ENCODE peak calls at places on chromosomes 7 and 10, in five cellular contexts. C is left lobe of liver; T is activated naive CD4-positive, alpha-beta T cell; F is ELR; Q is H1. V is an unnamed sample.

GRCh38 chr10:131650169-131650705 is 250.6 kb upstream of the PPP2R2D start:
- DNase-seq in C (no peak), T (no peak), F (no peak), Q (no peak), V (no peak)

GRCh38 chr7:148142660-148143248 is 447.8 kb upstream of the C7orf33 start:
- DNase-seq in C (no peak), T (no peak), F (peak; percentile 39), Q (no peak), V (peak; percentile 51)

GRCh38 chr10:103610921-103611511 is 117.5 kb downstream of the NEURL1 start:
- DNase-seq in C (no peak), T (no peak), F (no peak), Q (no peak), V (no peak)

GRCh38 chr7:40356312-40356711 is 221.5 kb downstream of the SUGCT start:
- DNase-seq in C (no peak), T (no peak), F (peak; percentile 10), Q (no peak), V (no peak)

GRCh38 chr7:88289505-88290129 is 17.1 kb downstream of the STEAP4 start:
- DNase-seq in C (no peak), T (no peak), F (no peak), Q (no peak), V (peak; percentile 84)

GRCh38 chr7:16094651-16095050 is 326.7 kb downstream of the CRPPA start:
- DNase-seq in C (no peak), T (no peak), F (no peak), Q (no peak), V (no peak)

GRCh38 chr7:38222481-38223096 is 44.5 kb downstream of the STARD3NL start:
- DNase-seq in C (no peak), T (no peak), F (peak; percentile 70), Q (no peak), V (peak; percentile 73)

GRCh38 chr10:132740542-132741066 is 45.3 kb downstream of the NKX6-2 start:
- DNase-seq in C (no peak), T (no peak), F (no peak), Q (no peak), V (peak; percentile 2)

GRCh38 chr7:80660939-80661338 is 22.5 kb downstream of the CD36 start:
- DNase-seq in C (no peak), T (no peak), F (no peak), Q (no peak), V (no peak)

GRCh38 chr7:5672468-5672867 is 109.0 kb downstream of the RNF216 start:
- DNase-seq in C (no peak), T (no peak), F (no peak), Q (no peak), V (no peak)

GRCh38 chr10:2477154-2477553 is 590.2 kb upstream of the PFKP start:
- DNase-seq in C (no peak), T (no peak), F (no peak), Q (peak; percentile 82), V (no peak)

GRCh38 chr7:891291-891690 is 14.9 kb downstream of the GET4 start:
- DNase-seq in C (no peak), T (no peak), F (no peak), Q (no peak), V (no peak)

GRCh38 chr7:105741993-105742392 is 134.4 kb downstream of the ATXN7L1 start:
- DNase-seq in C (no peak), T (no peak), F (no peak), Q (no peak), V (no peak)

GRCh38 chr7:44537442-44537841 is 3.7 kb downstream of the NPC1L1 start:
- DNase-seq in C (no peak), T (no peak), F (no peak), Q (no peak), V (no peak)

GRCh38 chr10:69867699-69868558 is 66.2 kb downstream of the COL13A1 start:
- DNase-seq in C (no peak), T (no peak), F (no peak), Q (peak; percentile 78), V (no peak)

GRCh38 chr10:119216137-119216536 is 8.8 kb downstream of the GRK5 start:
- DNase-seq in C (no peak), T (no peak), F (no peak), Q (no peak), V (no peak)

GRCh38 chr10:69797959-69798358 is 3.7 kb upstream of the COL13A1 start:
- DNase-seq in C (no peak), T (no peak), F (peak; percentile 75), Q (no peak), V (no peak)

GRCh38 chr10:8211631-8212030 is 157.1 kb downstream of the GATA3 start:
- DNase-seq in C (no peak), T (no peak), F (no peak), Q (no peak), V (no peak)